ENCODE peak calls at places on chromosomes 11 and 22, in six cellular contexts. V is nucleus accumbens; Y is NCI-H1092; R is SJSA1; S is CD8-positive, alpha-beta T cell; U is hepatocyte. H is an unnamed sample.

GRCh38 chr22:43796567-43796966 is 15.5 kb downstream of the EFCAB6 start:
- DNase-seq in V (peak; percentile 7), Y (no peak), R (no peak), S (no peak), U (peak; percentile 75), H (no peak)

GRCh38 chr22:25404556-25404922 is 159.9 kb upstream of the GRK3 start:
- DNase-seq in V (no peak), Y (no peak), R (no peak), S (no peak), U (peak; percentile 41), H (no peak)

GRCh38 chr11:96036863-96037262 is 113.0 kb upstream of the MTMR2 start:
- DNase-seq in V (no peak), Y (no peak), R (no peak), S (no peak), U (no peak), H (no peak)

GRCh38 chr11:114088216-114088615 is 28.7 kb downstream of the ZBTB16 start:
- DNase-seq in V (no peak), Y (no peak), R (no peak), S (no peak), U (no peak), H (no peak)

GRCh38 chr11:133040289-133040893 is 491.9 kb downstream of the OPCML start:
- DNase-seq in V (no peak), Y (no peak), R (no peak), S (no peak), U (peak; percentile 41), H (no peak)

GRCh38 chr11:119262668-119263351 is 54.1 kb downstream of the MCAM start:
- DNase-seq in V (no peak), Y (no peak), R (no peak), S (no peak), U (no peak), H (peak; percentile 63)

GRCh38 chr22:46067159-46068111 is 82.9 kb upstream of the PPARA start:
- DNase-seq in V (no peak), Y (no peak), R (peak; percentile 86), S (no peak), U (no peak), H (no peak)

GRCh38 chr11:27116684-27117083 is 76.1 kb downstream of the BBOX1 start:
- DNase-seq in V (no peak), Y (no peak), R (no peak), S (no peak), U (no peak), H (no peak)

GRCh38 chr22:23066200-23067022 is 3.9 kb upstream of the GNAZ start:
- DNase-seq in V (no peak), Y (no peak), R (no peak), S (peak; percentile 6), U (no peak), H (no peak)

GRCh38 chr22:50704510-50705218 is 32.0 kb downstream of the SHANK3 start:
- DNase-seq in V (no peak), Y (no peak), R (no peak), S (no peak), U (no peak), H (no peak)

GRCh38 chr11:20158597-20159257 is 1.5 kb downstream of the DBX1 start:
- DNase-seq in V (peak; percentile 8), Y (no peak), R (peak; percentile 12), S (no peak), U (peak; percentile 82), H (no peak)

GRCh38 chr11:64791781-64792291 is 11.2 kb downstream of the MAP4K2 start:
- DNase-seq in V (no peak), Y (no peak), R (no peak), S (no peak), U (no peak), H (no peak)

GRCh38 chr22:36010913-36011312 is 17.7 kb downstream of the RBFOX2 start:
- DNase-seq in V (no peak), Y (no peak), R (peak; percentile 57), S (no peak), U (no peak), H (no peak)